ENCODE peak calls at places on chromosome 10, in ten cellular contexts. J is NCI-H2081; I is bronchial epithelial cell; K is coronary artery; L is naive thymus-derived CD8-positive, alpha-beta T cell; B is uterus; U is retina; R is ACHN; D is stimulated activated CD8-positive, alpha-beta memory T cell treated with anti-CD3 and anti-CD28 coated beads, Interleukin-4, amount 100 ng/mL, for 4 hours; T is HT1080. F is an unnamed sample.

GRCh38 chr10:10914129-10914528 is 103.5 kb upstream of the CELF2 start:
- DNase-seq in J (no peak), I (no peak), K (no peak), L (no peak), B (no peak), U (no peak), R (no peak), D (no peak), T (no peak), F (no peak)

GRCh38 chr10:123642293-123642692 is 23.9 kb upstream of the GPR26 start:
- DNase-seq in J (no peak), I (no peak), K (peak; percentile 38), L (no peak), B (no peak), U (no peak), R (no peak), D (no peak), T (no peak), F (no peak)

GRCh38 chr10:86594535-86594934 is 59.8 kb upstream of the OPN4 start:
- DNase-seq in J (no peak), I (no peak), K (no peak), L (no peak), B (no peak), U (no peak), R (no peak), D (no peak), T (peak; percentile 69), F (peak; percentile 33)

GRCh38 chr10:3811331-3811870 is 26.4 kb upstream of the KLF6 start:
- DNase-seq in J (no peak), I (peak; percentile 97), K (no peak), L (no peak), B (no peak), U (no peak), R (peak; percentile 68), D (no peak), T (peak; percentile 86), F (peak; percentile 98)

GRCh38 chr10:129764901-129765663 is 199.0 kb downstream of the EBF3 start:
- DNase-seq in J (no peak), I (no peak), K (peak; percentile 45), L (no peak), B (peak; percentile 1), U (no peak), R (no peak), D (no peak), T (no peak), F (no peak)

GRCh38 chr10:129896231-129897150 is 67.6 kb downstream of the EBF3 start:
- DNase-seq in J (no peak), I (no peak), K (no peak), L (no peak), B (no peak), U (peak; percentile 93), R (no peak), D (no peak), T (no peak), F (no peak)

GRCh38 chr10:52740913-52741675 is 31.5 kb downstream of the MBL2 start:
- DNase-seq in J (peak; percentile 0), I (peak; percentile 20), K (no peak), L (no peak), B (no peak), U (peak; percentile 45), R (peak; percentile 43), D (no peak), T (peak; percentile 49), F (no peak)

GRCh38 chr10:154348-154747 is 19.1 kb downstream of the ZMYND11 start:
- DNase-seq in J (no peak), I (no peak), K (no peak), L (no peak), B (no peak), U (no peak), R (no peak), D (no peak), T (no peak), F (no peak)

GRCh38 chr10:49690673-49691356 is 11.4 kb downstream of the C10orf53 start:
- DNase-seq in J (no peak), I (no peak), K (no peak), L (no peak), B (no peak), U (no peak), R (no peak), D (no peak), T (no peak), F (no peak)

GRCh38 chr10:21030096-21030495 is 133.0 kb upstream of the NEBL start:
- DNase-seq in J (no peak), I (peak; percentile 47), K (no peak), L (no peak), B (no peak), U (no peak), R (peak; percentile 22), D (no peak), T (peak; percentile 68), F (no peak)

GRCh38 chr10:4344544-4344994 is 481.4 kb upstream of the AKR1E2 start:
- DNase-seq in J (no peak), I (peak; percentile 99), K (peak; percentile 95), L (no peak), B (peak; percentile 62), U (no peak), R (peak; percentile 86), D (no peak), T (peak; percentile 96), F (peak; percentile 99)

GRCh38 chr10:93916257-93917063 is 22.7 kb downstream of the SLC35G1 start:
- DNase-seq in J (peak; percentile 28), I (peak; percentile 64), K (no peak), L (no peak), B (no peak), U (peak; percentile 56), R (peak; percentile 69), D (no peak), T (peak; percentile 56), F (peak; percentile 24)